ENCODE peak calls at places on chromosome X, in four cellular contexts. M is cardiac muscle cell, Q is foreskin fibroblast, L is heart right ventricle. V is an unnamed sample.

GRCh38 chrX:63967541-63967940 is 182.5 kb upstream of the ARHGEF9 start:
- DNase-seq in L (no peak), M (no peak), Q (no peak), V (no peak)

GRCh38 chrX:150456466-150456865 is 93.3 kb downstream of the MAMLD1 start:
- DNase-seq in L (no peak), M (no peak), Q (no peak), V (no peak)

GRCh38 chrX:100680756-100681155 is 36.8 kb downstream of the SRPX2 start:
- DNase-seq in M (no peak), L (no peak), Q (peak; percentile 53), V (no peak)

GRCh38 chrX:55109304-55109703 is 20.5 kb downstream of the PAGE2 start:
- DNase-seq in Q (no peak), M (no peak), L (no peak), V (no peak)

GRCh38 chrX:101206471-101206870 is 13.1 kb upstream of the DRP2 start:
- DNase-seq in M (peak; percentile 27), L (no peak), Q (peak; percentile 65), V (no peak)

GRCh38 chrX:21779095-21779494 is 21.2 kb upstream of the SMPX start:
- DNase-seq in M (no peak), L (no peak), Q (no peak), V (no peak)

GRCh38 chrX:51614353-51614752 is 4.4 kb downstream of the CENPVL3 start:
- DNase-seq in Q (peak; percentile 56), L (no peak), M (peak; percentile 59), V (peak; percentile 11)

GRCh38 chrX:125786306-125786705 is 379.8 kb downstream of the DCAF12L2 start:
- DNase-seq in M (no peak), Q (no peak), L (no peak), V (no peak)

GRCh38 chrX:80334583-80334982 is 85.7 kb upstream of the TENT5D start:
- DNase-seq in M (no peak), L (no peak), Q (no peak), V (no peak)

GRCh38 chrX:132651411-132652086 is 162.7 kb upstream of the MBNL3 start:
- DNase-seq in Q (peak; percentile 6), M (no peak), L (no peak), V (peak; percentile 38)

DNA sequence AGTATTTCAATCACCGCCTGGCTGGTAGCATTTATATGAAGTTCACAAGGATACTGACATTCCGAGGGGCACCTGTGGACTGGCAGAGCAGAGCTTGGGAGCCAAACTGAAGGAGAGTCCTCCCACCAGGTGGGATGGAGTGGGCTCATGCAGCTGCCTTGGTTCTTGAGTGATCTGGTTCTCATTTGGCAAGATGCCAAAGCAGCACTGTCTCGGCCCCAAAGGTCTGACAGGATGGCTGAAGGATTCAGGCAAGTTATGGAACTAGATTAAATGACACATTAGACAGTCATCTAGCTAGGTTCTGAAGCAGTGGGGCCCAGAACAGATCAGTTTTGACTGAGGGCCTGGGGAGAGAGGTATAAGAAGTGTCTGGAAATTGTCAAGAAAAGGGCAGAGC is 3.2 kb downstream of the FGF16 start:
- DNase-seq in Q (no peak), L (no peak), M (no peak), V (no peak)
- TF ChIP-seq CTCF in Q (no peak), L (no peak), M (no peak), V (no peak)

GRCh38 chrX:71493111-71493613 is 39.7 kb upstream of the OGT start:
- DNase-seq in L (peak; percentile 7), Q (peak; percentile 13), M (no peak), V (no peak)
- H3K4me3 ChIP-seq in L (peak overlapping the region; percentile 54), Q (peak overlapping the region; percentile 61), M (no peak overlapping the region), V (no peak overlapping the region)

GRCh38 chrX:115958687-115959359 is 211.7 kb upstream of the AGTR2 start:
- DNase-seq in L (no peak), Q (no peak), M (no peak), V (no peak)

GRCh38 chrX:115952417-115953092 is 218.0 kb upstream of the AGTR2 start:
- DNase-seq in Q (no peak), M (no peak), L (no peak), V (no peak)

GRCh38 chrX:115960440-115961084 is 210.0 kb upstream of the AGTR2 start:
- DNase-seq in L (no peak), Q (no peak), M (no peak), V (no peak)

DNA sequence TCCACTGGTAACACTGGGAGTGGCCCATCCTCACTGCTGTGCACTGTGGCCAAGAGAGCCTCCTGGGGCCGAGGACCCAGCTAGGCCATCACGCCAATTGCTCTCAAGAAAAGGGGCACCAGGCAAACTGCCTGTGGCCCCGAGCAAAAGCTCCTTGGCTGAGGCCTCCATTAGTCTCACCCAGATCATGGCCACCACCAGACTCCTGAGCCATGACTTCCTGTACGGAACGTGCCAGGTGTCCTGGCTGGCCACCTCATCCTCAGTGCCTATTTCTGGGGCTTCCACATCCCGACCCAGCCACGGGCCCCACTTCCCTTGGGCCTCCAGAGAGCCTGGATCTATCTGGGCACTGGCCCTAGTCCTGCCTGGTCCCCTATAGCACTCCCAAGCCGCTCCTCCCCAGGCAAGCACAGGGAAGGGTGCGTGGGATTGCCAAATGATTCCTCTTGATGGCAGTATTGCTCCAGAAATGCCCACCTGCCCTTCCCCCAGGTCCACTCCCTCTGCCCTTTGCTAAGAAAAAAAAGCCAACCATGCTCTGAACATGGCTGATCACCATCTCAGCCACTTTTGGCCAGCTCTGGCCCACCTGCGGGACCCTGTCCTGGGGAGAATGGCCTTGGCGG is 212.6 kb upstream of the AGTR2 start:
- DNase-seq in M (peak; percentile 24), Q (no peak), L (no peak), V (no peak)
- TF ChIP-seq CTCF in M (no peak), Q (no peak), L (no peak), V (no peak)

DNA sequence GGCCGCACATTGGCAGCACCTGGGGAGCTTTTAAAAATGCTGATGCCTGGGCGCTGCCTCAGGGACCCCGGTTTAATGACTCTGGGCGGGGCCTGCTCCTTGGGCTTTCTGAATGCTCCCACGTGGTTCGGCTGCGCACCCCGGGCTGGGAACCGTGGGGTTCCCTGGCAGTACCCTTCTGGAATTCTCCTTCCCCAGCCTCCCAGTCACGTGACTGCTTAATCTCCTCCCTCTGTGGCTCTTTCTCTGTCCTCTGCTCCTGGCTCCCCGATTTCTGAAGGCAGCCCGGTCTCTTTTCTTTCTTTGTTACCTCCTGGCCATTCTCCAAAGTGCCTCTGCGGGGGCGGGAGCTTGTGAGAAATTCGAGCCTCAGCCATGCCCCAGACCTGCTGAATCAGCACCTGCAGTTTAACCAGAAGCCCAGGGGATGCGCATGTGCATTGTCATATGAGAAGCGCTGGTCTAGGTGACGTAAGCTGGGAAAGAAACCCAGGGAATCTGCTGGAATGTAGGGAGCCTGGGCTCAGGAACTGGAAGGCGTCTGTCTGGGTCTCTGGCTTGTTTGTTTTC is 16.6 kb downstream of the CLCN4 start:
- DNase-seq in L (peak; percentile 55), M (peak; percentile 60), Q (peak; percentile 56), V (peak; percentile 54)
- H3K4me3 ChIP-seq in L (no peak overlapping the region), M (no peak overlapping the region), Q (no peak overlapping the region), V (no peak overlapping the region)